ENCODE peak calls at places on chromosomes 13 and 19, in eight cellular contexts. U, X, G, R, S, E, L and D are unnamed samples.
A peak's percentile ranks its signal among the peaks of the same experiment; 100 is the strongest.

GRCh38 chr19:13008926-13009787 is 13.9 kb downstream of the NFIX start:
- DNase-seq in U (no peak), X (no peak), G (no peak), R (no peak), S (no peak), E (no peak), L (no peak), D (no peak)

GRCh38 chr13:59970847-59971246 is 192.9 kb downstream of the DIAPH3 start:
- DNase-seq in U (no peak), X (no peak), G (no peak), R (no peak), S (no peak), E (no peak), L (no peak), D (no peak)

GRCh38 chr13:107117327-107118012 is 549.5 kb upstream of the ARGLU1 start:
- DNase-seq in U (no peak), X (no peak), G (no peak), R (no peak), S (no peak), E (no peak), L (no peak), D (no peak)

GRCh38 chr13:40445557-40445990 is 220.9 kb downstream of the FOXO1 start:
- DNase-seq in U (peak; percentile 56), X (peak; percentile 67), G (peak; percentile 42), R (peak; percentile 72), S (no peak), E (peak; percentile 85), L (no peak), D (peak; percentile 78)

GRCh38 chr19:50190439-50190891 is 13.0 kb upstream of the MYH14 start:
- DNase-seq in U (no peak), X (no peak), G (no peak), R (no peak), S (no peak), E (peak; percentile 25), L (no peak), D (no peak)

GRCh38 chr19:54462713-54463530 is 656 bp downstream of the LENG9 start:
- DNase-seq in U (peak; percentile 77), X (peak; percentile 85), G (peak; percentile 82), R (peak; percentile 84), S (no peak), E (peak; percentile 83), L (no peak), D (peak; percentile 93)

GRCh38 chr19:7970716-7971448 is 27.4 kb upstream of the TIMM44 start:
- DNase-seq in U (no peak), X (no peak), G (no peak), R (no peak), S (peak; percentile 39), E (no peak), L (no peak), D (no peak)

GRCh38 chr19:54147676-54148075 is 10.1 kb downstream of the CNOT3 start:
- DNase-seq in U (peak; percentile 47), X (peak; percentile 81), G (peak; percentile 67), R (no peak), S (no peak), E (peak; percentile 40), L (no peak), D (peak; percentile 70)

GRCh38 chr13:82477436-82477835 is 1404.8 kb downstream of the SLITRK1 start:
- DNase-seq in U (no peak), X (no peak), G (no peak), R (no peak), S (no peak), E (no peak), L (no peak), D (no peak)

GRCh38 chr19:28502879-28503734 is 709.8 kb downstream of the UQCRFS1 start:
- DNase-seq in U (no peak), X (no peak), G (no peak), R (no peak), S (no peak), E (no peak), L (no peak), D (no peak)

GRCh38 chr19:33700408-33700757 is 78.6 kb downstream of the CHST8 start:
- DNase-seq in U (no peak), X (no peak), G (no peak), R (no peak), S (no peak), E (no peak), L (no peak), D (no peak)

DNA sequence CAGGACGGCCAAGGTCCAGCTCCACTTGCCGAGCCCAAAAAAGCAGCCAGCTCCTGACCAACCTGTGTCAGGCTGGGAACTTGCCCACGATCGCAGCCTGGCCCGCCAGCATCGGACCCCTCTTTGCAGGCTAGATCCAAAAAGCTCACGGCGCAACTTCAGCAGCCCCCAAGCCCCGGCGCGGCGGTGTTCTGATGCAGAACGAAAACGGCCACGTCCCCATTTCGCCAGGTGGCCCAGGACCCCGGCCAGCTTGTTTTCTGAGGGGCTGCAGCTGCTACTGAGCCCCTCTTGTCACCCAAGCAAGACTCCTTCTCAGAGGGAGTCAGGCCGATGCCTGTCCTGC is 1.3 kb downstream of the TMEM259 start:
- DNase-seq in U (peak; percentile 22), X (no peak), G (no peak), R (no peak), S (no peak), E (no peak), L (no peak), D (peak; percentile 54)
- H3K4me1 ChIP-seq in U (peaks cover 56% of the 10 kb centered on the region), X (peaks cover 64% of the 10 kb centered on the region), G (peaks cover 83% of the 10 kb centered on the region), R (no peaks in the 10 kb centered on the region), S (peaks cover 38% of the 10 kb centered on the region), E (peaks cover 66% of the 10 kb centered on the region), L (peaks cover 46% of the 10 kb centered on the region), D (peaks cover 26% of the 10 kb centered on the region)

GRCh38 chr19:343941-344624 is 513 bp downstream of the MIER2 start:
- DNase-seq in U (no peak), X (no peak), G (no peak), R (peak; percentile 44), S (peak; percentile 47), E (no peak), L (no peak), D (peak; percentile 55)
- H3K27ac ChIP-seq in U (peak overlapping the region; percentile 80), X (peak overlapping the region; percentile 90), G (peak overlapping the region; percentile 81), R (no peak overlapping the region), S (peak overlapping the region; percentile 99), E (peak overlapping the region; percentile 34), L (peak overlapping the region; percentile 90), D (peak overlapping the region; percentile 54)

GRCh38 chr13:100547805-100548204 is 40.8 kb downstream of the GGACT start:
- DNase-seq in U (no peak), X (no peak), G (no peak), R (no peak), S (no peak), E (peak; percentile 45), L (no peak), D (no peak)
- H3K4me1 ChIP-seq in U (no peaks in the 10 kb centered on the region), X (peaks cover 5% of the 10 kb centered on the region), G (peaks cover 8% of the 10 kb centered on the region), R (no peaks in the 10 kb centered on the region), S (no peaks in the 10 kb centered on the region), E (peaks cover 39% of the 10 kb centered on the region), L (peaks cover 4% of the 10 kb centered on the region), D (no peaks in the 10 kb centered on the region)

GRCh38 chr13:63408227-63409202 is 1992.9 kb upstream of the PCDH20 start:
- DNase-seq in U (no peak), X (no peak), G (no peak), R (no peak), S (no peak), E (no peak), L (no peak), D (no peak)
- H3K27ac ChIP-seq in U (no peak overlapping the region), X (no peak overlapping the region), G (no peak overlapping the region), R (no peak overlapping the region), S (no peak overlapping the region), E (no peak overlapping the region), L (no peak overlapping the region), D (no peak overlapping the region)

GRCh38 chr13:78239681-78240080 is 321.1 kb upstream of the EDNRB start:
- DNase-seq in U (no peak), X (no peak), G (no peak), R (no peak), S (no peak), E (no peak), L (no peak), D (no peak)

GRCh38 chr13:78238911-78239310 is 320.3 kb upstream of the EDNRB start:
- DNase-seq in U (no peak), X (no peak), G (no peak), R (no peak), S (no peak), E (no peak), L (no peak), D (no peak)

GRCh38 chr13:78247362-78247761 is 328.7 kb upstream of the EDNRB start:
- DNase-seq in U (no peak), X (no peak), G (no peak), R (no peak), S (no peak), E (no peak), L (no peak), D (no peak)

GRCh38 chr13:78241278-78241919 is 322.8 kb upstream of the EDNRB start:
- DNase-seq in U (peak; percentile 14), X (peak; percentile 13), G (peak; percentile 13), R (no peak), S (peak; percentile 0), E (peak; percentile 3), L (no peak), D (peak; percentile 34)
- H3K4me1 ChIP-seq in U (no peaks in the 10 kb centered on the region), X (no peaks in the 10 kb centered on the region), G (no peaks in the 10 kb centered on the region), R (no peaks in the 10 kb centered on the region), S (no peaks in the 10 kb centered on the region), E (no peaks in the 10 kb centered on the region), L (no peaks in the 10 kb centered on the region), D (no peaks in the 10 kb centered on the region)

DNA sequence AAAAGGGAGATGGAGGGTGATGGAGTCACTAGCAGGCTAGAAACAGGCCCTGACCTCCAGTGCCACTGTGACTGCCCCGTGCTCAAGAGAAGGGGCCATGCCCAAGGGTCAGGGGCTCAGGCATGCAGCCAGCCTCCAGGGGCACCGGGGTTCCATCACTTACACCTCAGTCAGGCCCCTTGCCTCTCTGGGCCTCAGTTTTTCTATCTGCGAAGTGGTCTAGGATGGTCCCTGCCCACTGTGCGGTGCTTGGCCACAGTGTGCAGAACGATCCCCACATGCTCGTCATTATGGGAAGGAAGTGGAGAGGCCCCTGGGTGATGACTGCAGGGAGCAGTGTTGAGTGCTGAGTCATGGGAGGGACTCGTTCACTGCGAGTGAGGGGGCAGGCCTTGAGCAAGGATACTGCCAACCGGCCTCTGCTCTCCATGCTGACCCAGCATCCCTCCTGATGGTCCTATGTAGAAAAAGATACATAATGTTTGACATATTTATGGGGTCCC is 23.1 kb downstream of the TMED1 start:
- DNase-seq in U (no peak), X (peak; percentile 43), G (no peak), R (peak; percentile 88), S (peak; percentile 38), E (peak; percentile 70), L (no peak), D (no peak)
- H3K27ac ChIP-seq in U (no peak overlapping the region), X (no peak overlapping the region), G (peak overlapping the region; percentile 9), R (no peak overlapping the region), S (peak overlapping the region; percentile 90), E (peak overlapping the region; percentile 53), L (peak overlapping the region; percentile 67), D (no peak overlapping the region)

GRCh38 chr13:110236431-110236830 is 70.5 kb downstream of the COL4A1 start:
- DNase-seq in U (no peak), X (no peak), G (no peak), R (no peak), S (no peak), E (no peak), L (no peak), D (no peak)
- H3K4me1 ChIP-seq in U (peaks cover 91% of the 10 kb centered on the region), X (peaks cover 85% of the 10 kb centered on the region), G (peaks cover 98% of the 10 kb centered on the region), R (peaks cover 4% of the 10 kb centered on the region), S (no peaks in the 10 kb centered on the region), E (peaks cover 18% of the 10 kb centered on the region), L (no peaks in the 10 kb centered on the region), D (peaks cover 32% of the 10 kb centered on the region)